ENCODE peak calls at places on chromosomes 7 and 10, in eight cellular contexts. N, O, Q, P, I, G, L and V are unnamed samples.

GRCh38 chr7:41437257-41438196 is 265.4 kb downstream of the INHBA start:
- DNase-seq in I (no peak), N (no peak), L (no peak), G (no peak), Q (peak; percentile 29), O (no peak), P (no peak), V (no peak)

GRCh38 chr7:131769241-131769640 is 212.8 kb upstream of the PODXL start:
- DNase-seq in N (no peak), I (no peak), L (no peak), O (no peak), P (no peak), G (no peak), Q (peak; percentile 65), V (no peak)

GRCh38 chr7:130917669-130918128 is 183.7 kb upstream of the KLF14 start:
- DNase-seq in O (no peak), P (no peak), L (no peak), N (no peak), I (no peak), G (no peak), Q (peak; percentile 81), V (no peak)

GRCh38 chr10:33249137-33249536 is 85.3 kb downstream of the NRP1 start:
- DNase-seq in O (no peak), G (no peak), P (no peak), Q (no peak), L (no peak), I (no peak), N (no peak), V (no peak)

GRCh38 chr7:88262562-88262961 is 42.7 kb upstream of the SRI start:
- DNase-seq in O (no peak), Q (no peak), I (no peak), P (no peak), N (no peak), G (no peak), L (no peak), V (no peak)

GRCh38 chr10:74048433-74048832 is 50.5 kb downstream of the VCL start:
- DNase-seq in P (no peak), L (no peak), N (no peak), G (no peak), I (no peak), Q (no peak), O (no peak), V (no peak)

GRCh38 chr7:50712527-50713356 is 70.0 kb downstream of the GRB10 start:
- DNase-seq in I (no peak), L (no peak), O (no peak), N (no peak), Q (no peak), P (no peak), G (no peak), V (no peak)

GRCh38 chr10:77501152-77501845 is 136.3 kb downstream of the KCNMA1 start:
- DNase-seq in Q (peak; percentile 96), G (no peak), I (no peak), P (no peak), N (no peak), L (no peak), O (no peak), V (no peak)

GRCh38 chr10:95279042-95279820 is 11.6 kb downstream of the PDLIM1 start:
- DNase-seq in Q (peak; percentile 93), O (no peak), L (no peak), I (no peak), P (no peak), N (no peak), G (no peak), V (no peak)